ENCODE peak calls at places on chromosome 6, in five cellular contexts. D is Peyer's patch; J is CD8-positive, alpha-beta T cell; V is osteoblast; C is heart right ventricle. I is an unnamed sample. For H3K9me3, the result is how much of the 10 kb centered on the place peaks cover.

GRCh38 chr6:142377112-142377848 is 75.5 kb downstream of the ADGRG6 start:
- DNase-seq in D (no peak), J (no peak), V (no peak), C (no peak), I (no peak)

GRCh38 chr6:46128476-46128875 is 1.3 kb upstream of the ENPP4 start:
- DNase-seq in D (no peak), J (no peak), V (no peak), C (no peak), I (no peak)

GRCh38 chr6:125511809-125512341 is 210.1 kb upstream of the HDDC2 start:
- DNase-seq in D (no peak), J (no peak), V (peak), C (no peak), I (no peak)

GRCh38 chr6:159609813-159610212 is 83.2 kb downstream of the SOD2 start:
- DNase-seq in D (no peak), J (no peak), V (no peak), C (peak), I (no peak)

GRCh38 chr6:112044856-112045255 is 9.0 kb upstream of the CCN6 start:
- DNase-seq in D (no peak), J (no peak), V (peak), C (no peak), I (no peak)

GRCh38 chr6:82775361-82775760 is 290.3 kb downstream of the UBE3D start:
- DNase-seq in D (no peak), J (no peak), V (no peak), C (no peak), I (no peak)

GRCh38 chr6:84074988-84075781 is 41.6 kb downstream of the MRAP2 start:
- DNase-seq in D (no peak), J (no peak), V (no peak), C (no peak), I (no peak)

GRCh38 chr6:47278545-47278944 is 31.2 kb downstream of the TNFRSF21 start:
- DNase-seq in D (no peak), J (no peak), V (no peak), C (no peak), I (no peak)

GRCh38 chr6:137874204-137875001 is 7.3 kb downstream of the TNFAIP3 start:
- DNase-seq in D (no peak), J (peak), V (no peak), C (no peak), I (no peak)

GRCh38 chr6:114159727-114160126 is 183.1 kb downstream of the HS3ST5 start:
- DNase-seq in D (no peak), J (no peak), V (no peak), C (no peak), I (no peak)

GRCh38 chr6:25971187-25971811 is 8.7 kb downstream of the TRIM38 start:
- DNase-seq in D (no peak), J (no peak), V (peak), C (peak), I (no peak)

GRCh38 chr6:170175644-170176620 is 114.9 kb downstream of the DLL1 start:
- DNase-seq in D (peak), J (peak), V (peak), C (no peak), I (no peak)

GRCh38 chr6:144006731-144007454 is 1.2 kb downstream of the PLAGL1 start:
- DNase-seq in D (no peak), J (no peak), V (peak), C (peak), I (no peak)

GRCh38 chr6:130362128-130362527 is 3.7 kb upstream of the TMEM200A start:
- DNase-seq in D (no peak), J (no peak), V (no peak), C (no peak), I (no peak)

GRCh38 chr6:65182681-65183080 is 524.3 kb downstream of the EYS start:
- DNase-seq in D (no peak), J (no peak), V (no peak), C (no peak), I (no peak)

GRCh38 chr6:106556368-106556960 is 72.8 kb downstream of the RTN4IP1 start:
- DNase-seq in D (no peak), J (no peak), V (no peak), C (no peak), I (no peak)

GRCh38 chr6:45661667-45662066 is 283.9 kb upstream of the SUPT3H start:
- DNase-seq in D (no peak), J (no peak), V (peak), C (no peak), I (no peak)

GRCh38 chr6:122406187-122406586 is 6.7 kb downstream of the HSF2 start:
- DNase-seq in D (no peak), J (no peak), V (no peak), C (no peak), I (no peak)

GRCh38 chr6:14074723-14075503 is 42.7 kb upstream of the CD83 start:
- DNase-seq in D (no peak), J (no peak), V (no peak), C (peak), I (no peak)

GRCh38 chr6:158257425-158257759 is 54.9 kb upstream of the TULP4 start:
- DNase-seq in D (no peak), J (no peak), V (no peak), C (no peak), I (no peak)

DNA sequence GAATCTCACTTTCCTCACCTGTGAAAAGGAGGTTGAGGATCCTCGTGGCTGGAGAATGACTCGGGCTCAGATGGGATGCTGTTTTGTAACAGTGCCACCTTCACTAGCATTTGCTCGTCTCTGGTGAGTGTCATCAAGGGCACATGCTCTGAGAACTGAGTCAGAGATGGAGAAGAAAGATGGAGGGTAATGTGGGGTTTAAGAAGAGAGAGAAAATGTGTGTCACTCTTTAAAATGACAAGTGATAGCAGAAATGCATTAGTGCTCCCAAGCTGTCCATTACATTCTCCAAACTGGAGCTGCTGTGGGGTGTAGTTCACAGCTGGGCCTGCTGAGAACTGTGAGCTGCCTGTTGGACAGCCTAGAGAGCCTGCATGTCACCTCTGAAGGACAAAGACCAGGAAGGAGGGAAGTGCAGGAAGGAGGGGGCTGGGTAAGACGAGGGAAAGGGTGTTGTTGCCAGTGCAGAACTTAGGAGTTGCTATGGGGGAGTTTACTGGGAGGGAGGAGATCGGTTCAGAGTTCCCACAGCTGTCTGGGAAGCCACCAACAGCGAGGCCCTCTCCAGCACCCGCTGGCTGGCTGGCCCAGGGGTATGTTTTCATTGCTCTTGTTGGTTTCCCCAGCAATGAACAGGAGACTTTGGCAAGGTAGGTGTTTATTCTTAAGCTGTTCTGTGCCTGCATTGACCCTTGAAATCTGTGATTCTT is 19.8 kb downstream of the GMPR start:
- DNase-seq in D (no peak), J (no peak), V (peak), C (no peak), I (no peak)
- H3K27ac ChIP-seq in D (no peak), J (no peak), V (no peak), C (peak), I (no peak)

DNA sequence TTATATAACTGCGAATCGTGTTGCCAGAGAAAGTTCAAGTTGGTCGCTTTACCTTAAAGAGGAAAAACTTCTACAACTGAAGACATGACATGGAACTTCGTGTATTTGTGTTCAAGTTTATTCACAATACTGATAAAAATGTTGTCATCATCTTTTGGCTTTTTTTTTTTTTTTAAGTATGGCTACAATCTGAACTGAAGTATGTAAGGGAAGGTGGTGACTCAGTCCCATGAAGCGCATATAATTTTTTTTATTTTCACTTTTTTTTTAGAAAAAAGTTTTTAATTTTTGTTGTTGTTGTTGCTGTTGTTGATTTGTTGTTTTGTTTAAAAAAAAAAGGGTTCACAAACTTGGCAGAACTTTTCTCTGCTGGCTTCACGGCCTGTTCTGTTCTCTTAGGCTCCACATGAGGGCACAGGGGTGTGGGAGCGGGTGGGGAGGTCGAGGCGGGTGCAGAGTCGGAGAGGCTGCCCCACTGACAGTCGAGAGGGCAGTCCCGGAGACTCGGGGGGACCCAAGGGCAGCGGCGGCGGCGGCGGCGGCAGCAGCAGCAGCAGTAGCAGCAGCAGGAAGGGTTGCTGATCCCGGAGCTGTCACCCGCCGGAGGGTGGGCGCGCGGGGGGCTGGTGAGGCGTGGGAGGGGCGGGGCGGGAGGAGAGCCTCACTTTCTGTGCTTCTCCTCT is 17.0 kb downstream of the TFAP2A start:
- DNase-seq in D (no peak), J (no peak), V (no peak), C (no peak), I (no peak)
- TF ChIP-seq CTCF in D (no peak), J (no peak), V (no peak), C (no peak), I (no peak)

GRCh38 chr6:9539231-9539755 is 875.6 kb downstream of the TFAP2A start:
- DNase-seq in D (no peak), J (no peak), V (no peak), C (no peak), I (no peak)
- H3K9me3 ChIP-seq in D (under half), J (under half), V (under half), C (under half), I (under half)

GRCh38 chr6:32847795-32848194 is 3.9 kb upstream of the PSMB8 start:
- DNase-seq in D (no peak), J (no peak), V (no peak), C (no peak), I (no peak)
- H3K27ac ChIP-seq in D (no peak), J (no peak), V (no peak), C (no peak), I (peak)

DNA sequence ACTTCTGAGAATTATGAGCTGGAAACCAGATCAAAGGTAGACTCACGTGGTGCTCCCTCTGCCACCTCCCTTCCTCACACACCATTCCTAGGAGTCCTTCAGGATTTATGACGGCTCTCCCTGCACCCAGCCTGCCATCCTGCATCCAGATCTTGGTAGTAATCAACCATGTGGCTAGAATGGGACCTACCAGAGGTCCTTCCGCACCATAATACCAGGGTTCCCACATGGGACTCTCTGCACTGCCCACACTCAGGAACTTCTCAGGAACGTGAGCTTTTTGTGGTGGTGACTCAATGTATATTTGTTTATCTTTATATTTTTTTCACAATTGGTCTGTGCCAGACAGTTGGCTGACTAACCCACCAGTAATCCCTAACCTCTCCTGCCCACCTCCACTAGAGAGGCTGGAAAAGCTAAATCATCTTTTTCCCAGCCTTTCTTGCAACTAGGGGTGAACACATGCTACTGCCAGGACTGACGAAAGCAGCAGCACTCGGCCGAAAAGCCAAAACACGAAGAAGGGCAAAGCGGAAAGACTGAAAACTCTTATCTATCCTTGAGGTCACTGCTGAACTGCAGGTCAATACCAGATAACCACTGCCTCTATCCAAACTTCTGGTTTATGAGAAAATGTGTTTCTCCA is 113.0 kb downstream of the TRERF1 start:
- DNase-seq in D (no peak), J (no peak), V (peak), C (no peak), I (no peak)
- TF ChIP-seq CTCF in D (no peak), J (no peak), V (peak), C (no peak), I (no peak)

DNA sequence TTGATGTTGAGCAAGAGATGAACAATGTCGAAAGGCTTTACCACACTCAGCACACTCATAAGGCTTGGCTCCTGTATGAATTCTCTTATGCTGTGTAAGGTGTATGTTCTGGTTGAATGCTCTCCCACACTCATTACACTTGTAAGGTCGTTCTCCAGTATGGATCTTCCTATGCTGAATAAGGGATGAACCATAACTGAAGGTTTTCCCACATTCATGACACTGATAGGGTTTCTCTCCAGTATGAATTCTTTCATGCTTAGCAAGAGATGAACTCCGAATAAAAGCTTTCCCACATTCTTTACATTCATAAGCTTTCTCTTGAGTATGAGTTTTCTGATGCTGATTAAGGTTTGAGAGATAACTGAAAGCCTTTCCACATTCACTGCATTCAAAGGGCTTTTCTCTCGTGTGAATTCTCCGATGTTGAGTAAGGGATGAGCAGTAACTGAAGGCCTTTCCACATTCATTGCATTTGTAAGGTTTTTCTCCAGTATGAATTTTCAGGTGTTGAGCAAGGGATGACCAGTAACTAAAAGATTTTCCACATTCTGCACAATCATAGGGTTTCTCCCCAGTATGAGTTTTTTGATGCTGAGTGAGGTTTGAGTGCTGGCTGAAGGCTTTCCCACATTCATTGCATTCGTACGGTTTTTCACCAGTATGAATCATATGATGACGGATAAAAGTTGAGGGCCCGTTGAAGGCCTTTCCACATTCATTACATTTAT is 21.1 kb downstream of the ZNF184 start:
- DNase-seq in D (no peak), J (no peak), V (no peak), C (no peak), I (no peak)
- H3K9me3 ChIP-seq in D (under half), J (half or more), V (half or more), C (half or more), I (half or more)

DNA sequence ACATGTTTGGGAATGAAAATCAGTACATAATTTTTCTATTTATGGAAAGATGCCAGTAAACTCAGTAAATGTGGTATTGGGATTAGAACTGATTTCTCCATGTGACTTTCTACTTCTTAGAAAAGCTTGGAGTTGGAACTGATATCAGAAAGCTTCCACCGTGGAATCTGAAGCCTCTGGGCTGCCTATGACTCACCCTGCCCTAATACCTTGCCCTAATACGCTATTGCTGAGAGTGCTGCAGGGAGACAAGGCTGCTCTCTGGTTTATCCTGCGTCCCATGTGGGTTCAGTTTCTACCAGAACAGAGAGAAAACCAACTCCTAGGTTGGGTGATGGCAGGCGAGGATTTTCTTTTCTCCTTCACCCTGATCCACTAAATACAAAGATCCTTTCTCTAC is 3.3 kb upstream of the STMND1 start:
- DNase-seq in D (no peak), J (no peak), V (no peak), C (no peak), I (no peak)
- H3K27ac ChIP-seq in D (no peak), J (no peak), V (no peak), C (no peak), I (no peak)

GRCh38 chr6:39664173-39664572 is 61.0 kb downstream of the KIF6 start:
- DNase-seq in D (no peak), J (no peak), V (no peak), C (no peak), I (no peak)
- TF ChIP-seq CTCF in D (no peak), J (no peak), V (no peak), C (no peak), I (no peak)

I was measured in CD4-positive, alpha-beta T cell.